ENCODE peak calls at places on chromosomes 13 and 19, in nine cellular contexts. C is HEK293T; E is stimulated activated CD4-positive, alpha-beta T cell treated with anti-CD3 and anti-CD28 coated beads, Interleukin-1b, Interleukin-23, amount 100 ng/mL, for 24 hours; R is SW480; S is CD8-positive, alpha-beta memory T cell; X is SJCRH30; H is H54; F is ecto neural progenitor cell; Q is T follicular helper cell. M is an unnamed sample.

GRCh38 chr19:3556978-3557460 is 367 bp downstream of the MFSD12 start:
- DNase-seq in C (no peak), E (peak), R (no peak), S (peak), X (peak), H (no peak), F (peak), Q (peak), M (peak)

GRCh38 chr13:80337011-80337688 is 3.8 kb downstream of the SPRY2 start:
- DNase-seq in C (no peak), E (no peak), R (peak), S (no peak), X (peak), H (no peak), F (no peak), Q (no peak), M (no peak)

GRCh38 chr19:7904074-7905020 is 670 bp downstream of the MAP2K7 start:
- DNase-seq in C (no peak), E (no peak), R (no peak), S (peak), X (no peak), H (no peak), F (peak), Q (peak), M (no peak)

GRCh38 chr19:32598022-32598421 is 17.0 kb downstream of the PDCD5 start:
- DNase-seq in C (no peak), E (no peak), R (no peak), S (no peak), X (no peak), H (no peak), F (no peak), Q (no peak), M (no peak)

GRCh38 chr13:44249439-44249838 is 124.2 kb upstream of the SERP2 start:
- DNase-seq in C (no peak), E (no peak), R (no peak), S (no peak), X (no peak), H (no peak), F (peak), Q (no peak), M (peak)

GRCh38 chr13:97133955-97134354 is 88.2 kb upstream of the MBNL2 start:
- DNase-seq in C (no peak), E (no peak), R (no peak), S (no peak), X (no peak), H (no peak), F (no peak), Q (no peak), M (peak)

GRCh38 chr13:33218020-33218419 is 67.5 kb downstream of the STARD13 start:
- DNase-seq in C (no peak), E (no peak), R (peak), S (no peak), X (no peak), H (no peak), F (no peak), Q (no peak), M (peak)

GRCh38 chr13:25232937-25233515 is 54.3 kb downstream of the MTMR6 start:
- DNase-seq in C (peak), E (no peak), R (peak), S (no peak), X (no peak), H (no peak), F (no peak), Q (no peak), M (peak)

GRCh38 chr13:48265217-48265815 is 32.3 kb downstream of the ITM2B start:
- DNase-seq in C (no peak), E (no peak), R (no peak), S (no peak), X (no peak), H (no peak), F (no peak), Q (no peak), M (no peak)

GRCh38 chr19:53813996-53814395 is 10.1 kb downstream of the NLRP12 start:
- DNase-seq in C (no peak), E (no peak), R (no peak), S (no peak), X (no peak), H (peak), F (no peak), Q (no peak), M (no peak)

GRCh38 chr19:17405250-17406038 is at the start of gene BST2:
- DNase-seq in C (peak), E (no peak), R (peak), S (peak), X (peak), H (no peak), F (no peak), Q (peak), M (peak)

GRCh38 chr19:27746691-27747380 is 1466.1 kb downstream of the UQCRFS1 start:
- DNase-seq in C (peak), E (no peak), R (no peak), S (no peak), X (peak), H (no peak), F (peak), Q (no peak), M (no peak)

GRCh38 chr19:37963190-37963947 is 56.4 kb downstream of the SIPA1L3 start:
- DNase-seq in C (no peak), E (no peak), R (peak), S (no peak), X (no peak), H (no peak), F (no peak), Q (no peak), M (no peak)